ENCODE peak calls at places on chromosomes 7 and 10, in eight cellular contexts. L is brain microvascular endothelial cell, C is lower lobe of right lung, D is upper lobe of right lung, K is A549, B is ascending aorta, X is NB4, Q is right lobe of liver. Z is an unnamed sample.

GRCh38 chr7:999921-1000593 is 17.1 kb downstream of the CYP2W1 start:
- DNase-seq in D (no peak), L (no peak), X (no peak), Q (no peak), K (no peak), B (no peak), C (no peak), Z (no peak)

GRCh38 chr7:34031156-34031555 is 125.8 kb downstream of the BMPER start:
- DNase-seq in X (no peak), B (no peak), L (no peak), C (no peak), D (no peak), Q (no peak), K (no peak), Z (no peak)

GRCh38 chr7:141160246-141160855 is 86.5 kb downstream of the TMEM178B start:
- DNase-seq in L (no peak), C (no peak), X (no peak), B (no peak), D (no peak), K (no peak), Q (no peak), Z (no peak)

GRCh38 chr7:133704436-133704835 is 422.7 kb upstream of the LRGUK start:
- DNase-seq in C (no peak), D (no peak), Q (no peak), B (no peak), X (no peak), L (peak; percentile 14), K (no peak), Z (no peak)

GRCh38 chr10:8246548-8246947 is 192.1 kb downstream of the GATA3 start:
- DNase-seq in X (no peak), Q (no peak), L (no peak), D (no peak), B (no peak), K (no peak), C (no peak), Z (no peak)

GRCh38 chr10:32357056-32357735 is 10.2 kb upstream of the EPC1 start:
- DNase-seq in D (no peak), K (no peak), C (no peak), B (no peak), L (no peak), X (no peak), Q (no peak), Z (no peak)

GRCh38 chr7:51013218-51013786 is 230.6 kb upstream of the GRB10 start:
- DNase-seq in D (peak; percentile 53), X (no peak), B (no peak), Q (no peak), L (no peak), C (no peak), K (no peak), Z (no peak)

GRCh38 chr7:137804819-137805218 is 42.0 kb downstream of the DGKI start:
- DNase-seq in Q (no peak), C (no peak), B (no peak), K (no peak), D (no peak), L (no peak), X (no peak), Z (no peak)

GRCh38 chr10:49534670-49535381 is 4.1 kb downstream of the ERCC6 start:
- DNase-seq in Q (no peak), K (no peak), D (no peak), L (peak; percentile 79), X (peak; percentile 16), C (no peak), B (no peak), Z (no peak)

GRCh38 chr10:42707229-42707628 is 68.9 kb upstream of the ZNF33B start:
- DNase-seq in X (no peak), L (no peak), Q (no peak), K (no peak), B (no peak), C (no peak), D (no peak), Z (no peak)

GRCh38 chr7:105826143-105826542 is 50.3 kb downstream of the ATXN7L1 start:
- DNase-seq in X (no peak), L (no peak), Q (no peak), C (no peak), B (no peak), D (no peak), K (no peak), Z (no peak)

GRCh38 chr10:59055046-59055445 is 121.4 kb upstream of the PHYHIPL start:
- DNase-seq in L (no peak), X (no peak), C (no peak), D (no peak), K (no peak), Q (no peak), B (no peak), Z (no peak)

GRCh38 chr7:66330961-66331360 is 125.8 kb downstream of the TPST1 start:
- DNase-seq in B (no peak), X (peak; percentile 14), Q (peak; percentile 77), D (no peak), C (no peak), K (no peak), L (no peak), Z (peak; percentile 53)

GRCh38 chr7:85392789-85393188 is 205.9 kb upstream of the SEMA3D start:
- DNase-seq in Q (no peak), B (no peak), L (no peak), C (no peak), D (no peak), X (no peak), K (no peak), Z (no peak)

GRCh38 chr10:1171182-1171581 is 115.0 kb downstream of the WDR37 start:
- DNase-seq in C (no peak), B (no peak), D (no peak), X (no peak), Q (no peak), L (no peak), K (no peak), Z (no peak)

GRCh38 chr7:80858141-80858903 is 60.5 kb downstream of the SEMA3C start:
- DNase-seq in B (no peak), L (no peak), C (no peak), X (no peak), K (peak; percentile 21), D (no peak), Q (no peak), Z (no peak)

GRCh38 chr10:100569687-100570517 is 34.2 kb downstream of the HIF1AN start:
- DNase-seq in C (no peak), L (no peak), D (no peak), K (no peak), B (no peak), Q (no peak), X (no peak), Z (no peak)

DNA sequence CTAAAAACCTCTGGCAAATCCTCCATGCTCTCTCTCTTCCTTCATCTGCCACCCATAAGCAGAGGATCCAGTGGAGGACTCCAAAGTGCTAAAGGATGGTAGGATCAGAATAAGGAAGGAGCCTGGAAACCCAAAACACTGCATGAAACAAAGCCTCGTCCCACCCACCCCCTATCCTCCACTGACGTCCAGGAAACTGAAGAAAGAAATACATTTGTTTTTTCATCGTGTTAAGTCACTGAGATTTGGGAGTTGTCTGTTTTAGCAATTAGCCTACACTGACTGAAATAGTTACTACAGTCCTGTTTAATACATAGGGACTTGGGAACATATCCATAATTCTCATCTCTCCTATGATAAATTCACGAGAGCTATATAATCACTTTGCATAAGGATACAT is 14.8 kb downstream of the ANXA7 start:
- DNase-seq in X (no peak), L (no peak), Q (no peak), C (no peak), D (no peak), B (no peak), K (no peak), Z (no peak)
- H3K4me3 ChIP-seq in X (no peak overlapping the region), L (no peak overlapping the region), Q (no peak overlapping the region), C (no peak overlapping the region), D (no peak overlapping the region), B (no peak overlapping the region), K (no peak overlapping the region), Z (no peak overlapping the region)

GRCh38 chr7:122887198-122887597 is 938 bp upstream of the CADPS2 start:
- DNase-seq in B (no peak), K (peak; percentile 54), L (peak; percentile 82), C (peak; percentile 67), Q (peak; percentile 80), X (no peak), D (peak; percentile 79), Z (peak; percentile 29)
- TF ChIP-seq CTCF in B (no peak), K (no peak), L (peak; percentile 59), C (peak; percentile 38), Q (peak; percentile 36), X (no peak), D (peak; percentile 26), Z (peak; percentile 16)

DNA sequence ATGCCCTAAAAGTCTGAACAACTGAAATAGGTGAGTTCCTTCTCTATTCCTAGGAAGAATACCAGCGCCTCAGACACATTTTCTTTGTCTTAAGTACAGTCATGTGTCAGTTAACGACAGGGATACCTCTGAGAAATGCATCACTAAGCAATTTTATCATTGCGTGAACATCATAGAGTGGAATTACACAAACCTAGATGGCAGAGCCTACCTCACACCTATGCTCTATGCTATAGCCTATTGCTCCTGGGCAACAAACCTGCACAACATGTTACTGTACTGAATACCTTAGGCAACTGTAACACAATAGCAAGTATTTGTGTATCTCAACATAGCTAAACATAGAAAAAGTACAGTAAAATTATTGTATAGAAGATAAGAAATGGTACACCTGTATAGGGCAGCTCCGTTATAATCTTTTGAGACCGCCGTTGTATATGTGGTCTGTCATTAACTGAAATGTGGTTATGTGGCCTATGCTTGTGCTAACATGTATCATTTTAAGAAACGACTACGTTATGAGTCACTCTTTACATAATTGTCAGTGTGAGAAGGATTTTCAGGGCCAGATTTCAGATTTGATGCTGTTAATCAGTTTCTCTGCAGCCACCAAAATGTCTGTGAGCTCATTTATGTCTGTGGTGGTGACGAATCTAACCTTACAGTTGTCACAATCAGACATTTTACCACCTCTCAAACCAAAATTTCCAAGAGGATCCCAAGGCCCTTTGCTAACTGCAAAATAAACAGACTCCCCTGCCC is 66.1 kb upstream of the STK17A start:
- DNase-seq in X (peak; percentile 38), K (no peak), L (peak; percentile 24), D (no peak), Q (no peak), C (no peak), B (no peak), Z (no peak)
- H3K4me3 ChIP-seq in X (no peak overlapping the region), K (no peak overlapping the region), L (no peak overlapping the region), D (no peak overlapping the region), Q (no peak overlapping the region), C (no peak overlapping the region), B (no peak overlapping the region), Z (no peak overlapping the region)

DNA sequence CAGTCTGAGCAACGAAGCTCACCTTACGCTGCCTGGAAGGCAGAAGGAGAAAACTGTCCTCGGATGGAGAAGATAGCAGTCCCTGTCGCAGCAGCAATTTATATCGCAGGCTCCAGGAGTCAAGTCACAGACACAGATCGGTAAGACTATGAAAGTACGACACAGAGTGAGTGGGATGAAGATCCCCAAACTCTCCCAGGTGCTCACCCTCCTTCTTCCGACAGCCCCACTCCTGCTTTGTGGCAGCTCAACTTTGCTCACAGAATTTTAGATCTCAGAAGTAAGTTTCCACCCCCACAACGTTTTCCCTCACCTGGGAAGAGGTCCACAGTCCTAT is 428 bp downstream of the TCTN3 start:
- DNase-seq in X (peak; percentile 18), L (no peak), K (no peak), B (no peak), C (no peak), D (no peak), Q (no peak), Z (no peak)
- TF ChIP-seq CTCF in X (no peak), L (no peak), K (no peak), B (no peak), C (no peak), D (no peak), Q (no peak), Z (no peak)

GRCh38 chr10:110499796-110500514 is 2.2 kb downstream of the DUSP5 start:
- DNase-seq in Q (no peak), K (peak; percentile 44), C (no peak), X (no peak), B (no peak), L (no peak), D (no peak), Z (no peak)
- H3K4me3 ChIP-seq in Q (peak overlapping the region; percentile 91), K (peak overlapping the region; percentile 86), C (peak overlapping the region; percentile 83), X (no peak overlapping the region), B (peak overlapping the region; percentile 77), L (peak overlapping the region; percentile 90), D (peak overlapping the region; percentile 88), Z (peak overlapping the region; percentile 55)

Z was measured in BE2C.